ENCODE peak calls at places on chromosomes 4 and X, in six cellular contexts. X, H, O, E, F and R are unnamed samples. For H3K27me3 and H3K9me3, the result is how much of the 10 kb centered on the place peaks cover.

GRCh38 chr4:48329193-48329592 is 12.1 kb upstream of the SLAIN2 start:
- DNase-seq in X (no peak), H (no peak), O (no peak), E (no peak), F (no peak), R (no peak)

GRCh38 chrX:154313147-154313546 is 17.6 kb downstream of the TKTL1 start:
- DNase-seq in X (no peak), H (no peak), O (no peak), E (no peak), F (no peak), R (no peak)

GRCh38 chrX:66200050-66200664 is 36.1 kb downstream of the HEPH start:
- DNase-seq in X (no peak), H (no peak), O (no peak), E (no peak), F (no peak), R (no peak)

GRCh38 chr4:108804648-108805273 is 41.9 kb upstream of the ETNPPL start:
- DNase-seq in X (no peak), H (no peak), O (no peak), E (no peak), F (no peak), R (no peak)

GRCh38 chr4:72505314-72505744 is 63.7 kb downstream of the ADAMTS3 start:
- DNase-seq in X (no peak), H (peak), O (no peak), E (no peak), F (peak), R (no peak)

GRCh38 chrX:149003863-149004660 is 501.0 kb downstream of the IDS start:
- DNase-seq in X (no peak), H (peak), O (no peak), E (no peak), F (no peak), R (no peak)

GRCh38 chr4:26787461-26788340 is 72.9 kb upstream of the STIM2 start:
- DNase-seq in X (no peak), H (peak), O (no peak), E (no peak), F (peak), R (no peak)

GRCh38 chrX:37347420-37347819 is 1.7 kb upstream of the PRRG1 start:
- DNase-seq in X (no peak), H (peak), O (no peak), E (no peak), F (no peak), R (no peak)

GRCh38 chr4:115781528-115782146 is 668.2 kb upstream of the NDST4 start:
- DNase-seq in X (no peak), H (no peak), O (no peak), E (no peak), F (no peak), R (no peak)

GRCh38 chr4:590313-590841 is 14.3 kb upstream of the TMEM271 start:
- DNase-seq in X (no peak), H (no peak), O (peak), E (no peak), F (no peak), R (no peak)

GRCh38 chrX:74343970-74344622 is 40.1 kb downstream of the ZCCHC13 start:
- DNase-seq in X (no peak), H (peak), O (peak), E (peak), F (peak), R (no peak)

GRCh38 chrX:12421918-12422317 is 283.6 kb downstream of the FRMPD4 start:
- DNase-seq in X (no peak), H (peak), O (no peak), E (no peak), F (no peak), R (no peak)

GRCh38 chrX:72100824-72101351 is 30.8 kb downstream of the RTL5 start:
- DNase-seq in X (peak), H (no peak), O (no peak), E (no peak), F (no peak), R (no peak)

GRCh38 chrX:121642415-121642814 is 595.0 kb downstream of the GLUD2 start:
- DNase-seq in X (no peak), H (peak), O (no peak), E (no peak), F (no peak), R (no peak)

GRCh38 chr4:107734120-107734519 is 14.1 kb upstream of the PAPSS1 start:
- DNase-seq in X (no peak), H (peak), O (no peak), E (no peak), F (peak), R (no peak)

GRCh38 chr4:82780398-82781231 is 18.0 kb downstream of the SCD5 start:
- DNase-seq in X (peak), H (peak), O (no peak), E (peak), F (peak), R (no peak)

GRCh38 chr4:6123541-6123940 is 76.8 kb downstream of the JAKMIP1 start:
- DNase-seq in X (no peak), H (no peak), O (no peak), E (no peak), F (peak), R (no peak)

GRCh38 chrX:22534643-22535042 is 261.9 kb downstream of the CBLL2 start:
- DNase-seq in X (no peak), H (peak), O (no peak), E (no peak), F (no peak), R (no peak)

GRCh38 chrX:72313757-72314156 is 8.0 kb upstream of the CITED1 start:
- DNase-seq in X (no peak), H (no peak), O (no peak), E (no peak), F (no peak), R (no peak)

GRCh38 chr4:153205757-153206156 is 1.5 kb downstream of the TRIM2 start:
- DNase-seq in X (no peak), H (peak), O (no peak), E (no peak), F (peak), R (no peak)

GRCh38 chrX:134743121-134743520 is 84.8 kb upstream of the PLAC1 start:
- DNase-seq in X (no peak), H (peak), O (no peak), E (no peak), F (no peak), R (no peak)

GRCh38 chr4:52883183-52883621 is 21.1 kb downstream of the RASL11B start:
- DNase-seq in X (no peak), H (no peak), O (no peak), E (no peak), F (peak), R (no peak)

GRCh38 chrX:16851421-16851820 is 18.7 kb downstream of the RBBP7 start:
- DNase-seq in X (no peak), H (no peak), O (no peak), E (no peak), F (no peak), R (no peak)

GRCh38 chr4:153799708-153800074 is 10.8 kb upstream of the SFRP2 start:
- DNase-seq in X (no peak), H (no peak), O (no peak), E (no peak), F (no peak), R (no peak)

GRCh38 chr4:95510145-95510544 is 38.6 kb downstream of the UNC5C start:
- DNase-seq in X (no peak), H (peak), O (no peak), E (no peak), F (no peak), R (no peak)

GRCh38 chr4:173450281-173450680 is 51.4 kb upstream of the SCRG1 start:
- DNase-seq in X (no peak), H (no peak), O (no peak), E (no peak), F (no peak), R (no peak)

GRCh38 chr4:138233313-138233712 is 8.8 kb downstream of the SLC7A11 start:
- DNase-seq in X (no peak), H (no peak), O (no peak), E (no peak), F (no peak), R (no peak)

GRCh38 chr4:125115941-125116340 is 198.8 kb upstream of the FAT4 start:
- DNase-seq in X (no peak), H (no peak), O (no peak), E (no peak), F (no peak), R (no peak)

GRCh38 chr4:158873795-158874359 is 105.1 kb downstream of the FNIP2 start:
- DNase-seq in X (no peak), H (peak), O (no peak), E (no peak), F (no peak), R (no peak)

GRCh38 chr4:41120297-41121217 is 93.8 kb downstream of the APBB2 start:
- DNase-seq in X (peak), H (peak), O (peak), E (peak), F (no peak), R (no peak)

GRCh38 chr4:108004646-108005045 is 15.0 kb downstream of the HADH start:
- DNase-seq in X (no peak), H (no peak), O (no peak), E (no peak), F (no peak), R (no peak)

GRCh38 chr4:188268081-188268908 is 129.1 kb downstream of the TRIML1 start:
- DNase-seq in X (no peak), H (no peak), O (no peak), E (no peak), F (no peak), R (no peak)

GRCh38 chr4:26105815-26106699 is 192.0 kb downstream of the SMIM20 start:
- DNase-seq in X (no peak), H (peak), O (no peak), E (no peak), F (no peak), R (no peak)

GRCh38 chr4:23856630-23857029 is 33.2 kb downstream of the PPARGC1A start:
- DNase-seq in X (peak), H (peak), O (no peak), E (no peak), F (no peak), R (no peak)

GRCh38 chr4:164313899-164314298 is 440.0 kb upstream of the SMIM31 start:
- DNase-seq in X (no peak), H (no peak), O (no peak), E (no peak), F (no peak), R (no peak)
- H3K27me3 ChIP-seq in X (under half), H (under half), O (under half), E (under half), F (under half), R (under half)

GRCh38 chr4:33482773-33483172 is 2761.5 kb downstream of the ARAP2 start:
- DNase-seq in X (no peak), H (no peak), O (no peak), E (no peak), F (no peak), R (no peak)

DNA sequence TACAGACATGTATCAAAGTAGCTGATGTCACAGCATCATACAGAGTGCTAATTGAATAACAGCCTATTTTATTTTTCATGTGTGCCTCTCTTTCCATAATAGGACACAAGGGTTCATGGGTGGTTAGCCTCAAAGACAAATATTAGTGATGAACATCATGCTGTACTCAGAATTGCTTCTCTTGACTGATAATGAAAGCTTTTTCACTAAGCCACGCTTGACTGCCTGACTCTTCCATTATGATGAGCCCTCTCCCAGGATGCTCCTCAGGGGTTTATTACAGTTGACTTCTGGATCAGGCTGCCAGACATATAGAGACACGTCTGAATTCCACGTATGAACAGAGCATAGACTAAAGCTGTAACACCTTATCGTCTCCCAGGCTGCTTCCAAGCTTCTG is 2757.5 kb downstream of the PCDH7 start:
- DNase-seq in X (no peak), H (no peak), O (no peak), E (no peak), F (no peak), R (no peak)
- H3K9me3 ChIP-seq in X (under half), H (under half), O (under half), E (under half), F (under half), R (under half)

DNA sequence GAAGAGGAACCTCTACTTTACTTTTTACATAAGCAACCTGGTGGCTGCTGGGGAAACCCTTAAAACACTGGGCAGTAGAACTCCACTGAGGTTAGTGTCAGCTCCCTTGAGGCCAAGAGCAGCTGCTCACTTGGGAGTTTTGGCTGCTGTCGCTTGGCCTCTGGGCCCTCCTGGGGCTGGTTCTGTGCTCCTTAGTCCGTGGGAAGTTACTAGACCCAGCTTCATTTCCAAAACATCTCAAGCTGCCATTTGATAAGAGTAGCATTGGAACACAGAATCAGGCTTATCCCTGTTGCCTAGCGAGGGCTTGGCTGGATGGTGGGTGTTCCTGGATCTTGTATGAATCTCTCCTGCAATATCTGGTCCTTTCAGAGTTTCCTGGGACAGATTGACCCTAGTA is 26.1 kb downstream of the RNF4 start:
- DNase-seq in X (no peak), H (peak), O (no peak), E (no peak), F (no peak), R (no peak)
- H3K27ac ChIP-seq in X (no peak), H (peak), O (no peak), E (no peak), F (no peak), R (no peak)

GRCh38 chrX:69238960-69239231 is 73.6 kb upstream of the PJA1 start:
- DNase-seq in X (no peak), H (no peak), O (no peak), E (no peak), F (no peak), R (no peak)

GRCh38 chrX:69238153-69238959 is 73.1 kb upstream of the PJA1 start:
- DNase-seq in X (no peak), H (no peak), O (no peak), E (no peak), F (no peak), R (no peak)

GRCh38 chrX:69243276-69243675 is 78.0 kb upstream of the PJA1 start:
- DNase-seq in X (no peak), H (no peak), O (no peak), E (no peak), F (no peak), R (no peak)
- H3K27me3 ChIP-seq in X (under half), H (under half), O (under half), E (under half), F (under half), R (under half)

GRCh38 chrX:119013146-119013545 is 38.7 kb downstream of the LONRF3 start:
- DNase-seq in X (no peak), H (no peak), O (no peak), E (no peak), F (no peak), R (no peak)

GRCh38 chrX:119010491-119010890 is 36.1 kb downstream of the LONRF3 start:
- DNase-seq in X (no peak), H (no peak), O (no peak), E (no peak), F (no peak), R (no peak)

GRCh38 chrX:119015407-119016242 is 41.2 kb downstream of the LONRF3 start:
- DNase-seq in X (peak), H (peak), O (peak), E (peak), F (no peak), R (no peak)
- H3K9me3 ChIP-seq in X (under half), H (under half), O (under half), E (under half), F (under half), R (under half)

GRCh38 chr4:168507178-168507577 is 10.3 kb downstream of the PALLD start:
- DNase-seq in X (no peak), H (no peak), O (no peak), E (no peak), F (no peak), R (no peak)
- H3K27ac ChIP-seq in X (no peak), H (no peak), O (no peak), E (peak), F (no peak), R (no peak)

DNA sequence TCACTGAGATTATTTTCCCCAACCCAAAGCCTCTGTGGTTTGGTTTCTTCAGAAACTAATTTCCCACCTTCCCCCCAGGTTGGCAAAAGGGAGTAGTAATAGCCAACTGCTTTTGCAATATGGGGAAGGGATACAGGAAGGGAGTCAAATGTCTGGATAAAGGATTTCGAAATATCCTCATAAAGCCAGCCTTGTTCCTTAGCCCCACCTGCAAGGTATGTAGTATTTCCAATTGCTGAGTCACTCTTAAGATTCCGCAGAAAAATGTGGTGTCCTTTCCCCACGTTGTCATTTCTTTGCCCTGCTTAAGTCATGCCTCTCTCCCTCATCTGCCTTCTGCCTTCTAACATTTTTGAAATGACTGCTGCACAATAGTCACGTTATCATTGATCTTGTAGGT is 138.8 kb upstream of the DCAF8L1 start:
- DNase-seq in X (no peak), H (peak), O (no peak), E (no peak), F (no peak), R (no peak)
- H3K27me3 ChIP-seq in X (under half), H (under half), O (under half), E (under half), F (under half), R (under half)

DNA sequence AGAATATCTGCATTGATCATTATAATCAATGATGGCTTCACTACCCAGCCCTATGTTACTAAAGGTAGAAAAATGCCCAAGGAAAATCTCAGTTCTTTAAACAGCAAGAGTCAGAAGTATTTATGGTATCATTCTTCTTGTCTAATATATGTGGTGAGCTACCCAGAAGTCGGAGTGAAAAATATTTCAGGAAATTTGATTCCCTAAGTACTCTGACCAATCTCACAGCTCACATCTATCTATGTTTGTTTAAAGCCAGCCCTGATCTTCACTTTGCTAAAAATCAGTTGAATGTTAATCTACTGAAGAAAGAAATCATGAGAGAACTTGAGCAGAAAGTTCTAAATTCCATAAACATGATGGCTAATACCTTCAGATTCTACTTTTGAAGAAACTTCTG is 522.9 kb upstream of the SLIT2 start:
- DNase-seq in X (no peak), H (no peak), O (no peak), E (no peak), F (no peak), R (no peak)
- H3K9me3 ChIP-seq in X (under half), H (under half), O (under half), E (under half), F (under half), R (under half)